ENCODE peak calls at places on chromosome 4, in four cellular contexts. One of them, this sample, is unnamed.
A peak's percentile ranks its signal among the peaks of the same experiment; 100 is the strongest.

GRCh38 chr4:83618431-83618830 is 82.5 kb downstream of the GPAT3 start:
- DNase-seq in heart right ventricle: peak; percentile 57
- DNase-seq in RPMI8226: no peak
- DNase-seq in nephron progenitor cell: no peak
- DNase-seq in this sample: peak; percentile 71

GRCh38 chr4:141486375-141486997 is 149.9 kb upstream of the IL15 start:
- DNase-seq in heart right ventricle: no peak
- DNase-seq in RPMI8226: no peak
- DNase-seq in nephron progenitor cell: no peak
- DNase-seq in this sample: no peak

GRCh38 chr4:146477054-146477453 is 44.7 kb downstream of the SLC10A7 start:
- DNase-seq in heart right ventricle: no peak
- DNase-seq in RPMI8226: no peak
- DNase-seq in nephron progenitor cell: no peak
- DNase-seq in this sample: no peak

GRCh38 chr4:89715611-89716010 is 121.3 kb downstream of the SNCA start:
- DNase-seq in heart right ventricle: no peak
- DNase-seq in RPMI8226: no peak
- DNase-seq in nephron progenitor cell: no peak
- DNase-seq in this sample: no peak

GRCh38 chr4:113222006-113222405 is 172.6 kb downstream of the ANK2 start:
- DNase-seq in heart right ventricle: no peak
- DNase-seq in RPMI8226: no peak
- DNase-seq in nephron progenitor cell: no peak
- DNase-seq in this sample: no peak

GRCh38 chr4:140742838-140743193 is 13.4 kb downstream of the TBC1D9 start:
- DNase-seq in heart right ventricle: no peak
- DNase-seq in RPMI8226: no peak
- DNase-seq in nephron progenitor cell: no peak
- DNase-seq in this sample: no peak

GRCh38 chr4:183589710-183590109 is 69.3 kb downstream of the RWDD4 start:
- DNase-seq in heart right ventricle: no peak
- DNase-seq in RPMI8226: no peak
- DNase-seq in nephron progenitor cell: no peak
- DNase-seq in this sample: no peak

GRCh38 chr4:69546121-69546520 is 50.4 kb upstream of the UGT2B4 start:
- DNase-seq in heart right ventricle: no peak
- DNase-seq in RPMI8226: no peak
- DNase-seq in nephron progenitor cell: no peak
- DNase-seq in this sample: no peak

GRCh38 chr4:114383055-114383454 is 215.6 kb upstream of the UGT8 start:
- DNase-seq in heart right ventricle: no peak
- DNase-seq in RPMI8226: no peak
- DNase-seq in nephron progenitor cell: no peak
- DNase-seq in this sample: no peak

GRCh38 chr4:120057416-120057815 is 9.2 kb downstream of the MAD2L1 start:
- DNase-seq in heart right ventricle: no peak
- DNase-seq in RPMI8226: no peak
- DNase-seq in nephron progenitor cell: no peak
- DNase-seq in this sample: no peak

GRCh38 chr4:173301518-173302201 is 32.5 kb downstream of the HMGB2 start:
- DNase-seq in heart right ventricle: no peak
- DNase-seq in RPMI8226: peak; percentile 28
- DNase-seq in nephron progenitor cell: no peak
- DNase-seq in this sample: no peak

GRCh38 chr4:114281561-114281960 is 302.1 kb upstream of the ARSJ start:
- DNase-seq in heart right ventricle: no peak
- DNase-seq in RPMI8226: no peak
- DNase-seq in nephron progenitor cell: no peak
- DNase-seq in this sample: no peak

GRCh38 chr4:107755841-107756356 is 35.9 kb upstream of the PAPSS1 start:
- DNase-seq in heart right ventricle: no peak
- DNase-seq in RPMI8226: peak; percentile 53
- DNase-seq in nephron progenitor cell: no peak
- DNase-seq in this sample: no peak

GRCh38 chr4:47705326-47705981 is 132.4 kb downstream of the CORIN start:
- DNase-seq in heart right ventricle: no peak
- DNase-seq in RPMI8226: peak; percentile 30
- DNase-seq in nephron progenitor cell: no peak
- DNase-seq in this sample: no peak

GRCh38 chr4:188867796-188868195 is 728.6 kb downstream of the TRIML1 start:
- DNase-seq in heart right ventricle: no peak
- DNase-seq in RPMI8226: no peak
- DNase-seq in nephron progenitor cell: no peak
- DNase-seq in this sample: no peak

GRCh38 chr4:85964298-85964697 is 395.6 kb downstream of the MAPK10 start:
- DNase-seq in heart right ventricle: no peak
- DNase-seq in RPMI8226: no peak
- DNase-seq in nephron progenitor cell: no peak
- DNase-seq in this sample: no peak

GRCh38 chr4:164252286-164252685 is 501.6 kb upstream of the SMIM31 start:
- DNase-seq in heart right ventricle: no peak
- DNase-seq in RPMI8226: no peak
- DNase-seq in nephron progenitor cell: peak; percentile 15
- DNase-seq in this sample: no peak

GRCh38 chr4:87406462-87406861 is 15.5 kb upstream of the HSD17B11 start:
- DNase-seq in heart right ventricle: no peak
- DNase-seq in RPMI8226: peak; percentile 7
- DNase-seq in nephron progenitor cell: no peak
- DNase-seq in this sample: no peak

GRCh38 chr4:948101-948935 is 16.1 kb downstream of the TMEM175 start:
- DNase-seq in heart right ventricle: no peak
- DNase-seq in RPMI8226: no peak
- DNase-seq in nephron progenitor cell: no peak
- DNase-seq in this sample: no peak

GRCh38 chr4:66045913-66046312 is 375.6 kb upstream of the EPHA5 start:
- DNase-seq in heart right ventricle: no peak
- DNase-seq in RPMI8226: no peak
- DNase-seq in nephron progenitor cell: no peak
- DNase-seq in this sample: no peak

GRCh38 chr4:177263818-177264217 is 45.9 kb upstream of the NEIL3 start:
- DNase-seq in heart right ventricle: no peak
- DNase-seq in RPMI8226: no peak
- DNase-seq in nephron progenitor cell: no peak
- DNase-seq in this sample: no peak

GRCh38 chr4:99885687-99886086 is 8.5 kb downstream of the LAMTOR3 start:
- DNase-seq in heart right ventricle: no peak
- DNase-seq in RPMI8226: no peak
- DNase-seq in nephron progenitor cell: no peak
- DNase-seq in this sample: no peak

This sample was measured in mucosa of gallbladder.